ENCODE peak calls at places on chromosomes 12 and 14, in ten cellular contexts. P is pancreas, Y is RWPE1, E is coronary artery, I is HCT116, B is OCI-LY7, W is endothelial cell of umbilical vein, K is RWPE2, G is A549, X is dorsolateral prefrontal cortex. C is an unnamed sample.
A peak's percentile ranks its signal among the peaks of the same experiment; 100 is the strongest.

GRCh38 chr14:89477391-89477790 is 60.4 kb upstream of the FOXN3 start:
- DNase-seq in B (no peak), W (no peak), G (no peak), Y (no peak), K (no peak), X (no peak), E (no peak), P (peak; percentile 50), I (no peak), C (no peak)

GRCh38 chr14:60114881-60115280 is 23.2 kb downstream of the PCNX4 start:
- DNase-seq in P (no peak), X (no peak), Y (no peak), G (no peak), W (no peak), K (no peak), B (no peak), E (no peak), I (no peak), C (no peak)

GRCh38 chr12:121400332-121401139 is 618 bp downstream of the RNF34 start:
- DNase-seq in X (peak; percentile 7), Y (peak; percentile 62), I (peak; percentile 22), E (no peak), G (no peak), K (peak; percentile 59), W (peak; percentile 57), B (peak; percentile 59), P (no peak), C (peak; percentile 26)

GRCh38 chr12:25950329-25951115 is 8.0 kb upstream of the RASSF8 start:
- DNase-seq in K (no peak), G (no peak), Y (peak; percentile 82), I (peak; percentile 21), B (no peak), W (no peak), X (no peak), P (no peak), E (no peak), C (no peak)

GRCh38 chr14:71714225-71714624 is 218.0 kb upstream of the RGS6 start:
- DNase-seq in G (no peak), P (no peak), B (no peak), K (no peak), W (no peak), Y (no peak), I (no peak), X (no peak), E (no peak), C (no peak)

GRCh38 chr14:105537580-105538474 is 11.4 kb downstream of the TMEM121 start:
- DNase-seq in Y (peak; percentile 73), X (no peak), G (peak; percentile 77), W (no peak), K (peak; percentile 67), I (no peak), B (peak; percentile 66), P (peak; percentile 69), E (peak; percentile 70), C (peak; percentile 65)

GRCh38 chr14:29897181-29897580 is 30.5 kb downstream of the PRKD1 start:
- DNase-seq in K (no peak), B (no peak), Y (no peak), I (no peak), G (no peak), X (no peak), E (no peak), W (no peak), P (no peak), C (no peak)

GRCh38 chr14:26554069-26554772 is 43.6 kb downstream of the NOVA1 start:
- DNase-seq in X (no peak), K (no peak), I (no peak), E (no peak), Y (no peak), W (no peak), G (no peak), P (no peak), B (no peak), C (no peak)

GRCh38 chr14:55579724-55580400 is at the start of gene KTN1:
- DNase-seq in P (peak; percentile 87), E (peak; percentile 80), K (peak; percentile 92), W (peak; percentile 76), Y (peak; percentile 76), X (peak; percentile 81), G (peak; percentile 58), B (peak; percentile 89), I (peak; percentile 48), C (peak; percentile 70)

GRCh38 chr12:123889000-123889399 is 83.6 kb downstream of the CCDC92 start:
- DNase-seq in K (peak; percentile 2), P (no peak), G (no peak), I (no peak), B (no peak), W (no peak), Y (no peak), E (no peak), X (no peak), C (no peak)

GRCh38 chr12:121059031-121059898 is 20.2 kb upstream of the OASL start:
- DNase-seq in B (no peak), X (no peak), P (no peak), K (no peak), E (no peak), G (no peak), I (no peak), W (no peak), Y (no peak), C (no peak)

GRCh38 chr14:99079061-99079727 is 192.8 kb downstream of the BCL11B start:
- DNase-seq in K (no peak), I (no peak), E (peak; percentile 11), W (no peak), G (no peak), P (no peak), Y (no peak), B (no peak), X (no peak), C (no peak)
- H3K27ac ChIP-seq in K (no peak overlapping the region), I (no peak overlapping the region), E (no peak overlapping the region), W (no peak overlapping the region), G (no peak overlapping the region), P (no peak overlapping the region), Y (no peak overlapping the region), B (no peak overlapping the region), X (no peak overlapping the region), C (no peak overlapping the region)

GRCh38 chr12:116143883-116144266 is 133.6 kb downstream of the MED13L start:
- DNase-seq in P (no peak), G (no peak), E (no peak), W (no peak), X (no peak), K (no peak), Y (no peak), B (no peak), I (no peak), C (no peak)
- H3K27ac ChIP-seq in P (peak overlapping the region; percentile 2), G (peak overlapping the region; percentile 12), E (peak overlapping the region; percentile 46), W (peak overlapping the region; percentile 99), X (no peak overlapping the region), K (peak overlapping the region; percentile 86), Y (no peak overlapping the region), B (no peak overlapping the region), I (peak overlapping the region; percentile 21), C (no peak overlapping the region)

DNA sequence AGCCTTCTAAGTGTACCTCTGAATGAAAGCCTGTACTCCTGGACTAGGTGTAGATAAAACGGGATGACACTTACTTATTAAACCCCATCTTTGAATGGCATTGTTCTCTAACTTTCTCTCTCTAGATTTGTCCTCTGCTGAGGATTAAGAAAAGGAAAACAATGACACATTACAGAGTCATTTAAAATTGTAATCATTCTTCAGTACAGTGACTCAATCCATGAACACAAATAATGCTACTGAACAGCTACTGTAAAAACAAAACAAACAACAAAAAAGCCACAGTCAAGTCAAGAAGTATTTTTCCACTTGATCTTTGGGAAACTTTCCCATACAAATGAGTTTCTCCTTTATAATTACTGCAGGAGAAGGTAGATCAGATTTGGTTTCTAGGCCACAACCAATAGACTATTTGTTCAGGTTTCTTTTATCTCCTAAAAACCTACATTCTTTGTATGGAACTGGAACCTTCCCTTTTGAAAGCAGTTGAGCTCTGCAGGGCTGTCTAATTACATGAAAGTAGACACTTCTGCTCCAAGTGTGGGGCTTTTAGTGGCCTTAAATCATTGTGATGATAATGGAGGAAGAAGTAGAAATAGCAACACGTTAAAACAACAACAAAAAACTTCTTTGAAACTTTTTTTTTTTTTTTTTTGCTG is 219.1 kb downstream of the ESR2 start:
- DNase-seq in B (no peak), G (peak; percentile 10), K (no peak), W (peak; percentile 70), X (no peak), P (no peak), Y (peak; percentile 30), E (no peak), I (no peak), C (no peak)
- H3K27ac ChIP-seq in B (no peak overlapping the region), G (no peak overlapping the region), K (peak overlapping the region; percentile 6), W (peak overlapping the region; percentile 40), X (no peak overlapping the region), P (no peak overlapping the region), Y (no peak overlapping the region), E (no peak overlapping the region), I (no peak overlapping the region), C (no peak overlapping the region)

GRCh38 chr14:93173943-93174395 is 10.7 kb downstream of the MOAP1 start:
- DNase-seq in Y (no peak), I (no peak), E (no peak), K (peak; percentile 42), W (no peak), B (no peak), P (no peak), X (peak; percentile 48), G (no peak), C (no peak)
- H3K27ac ChIP-seq in Y (no peak overlapping the region), I (no peak overlapping the region), E (no peak overlapping the region), K (no peak overlapping the region), W (no peak overlapping the region), B (no peak overlapping the region), P (peak overlapping the region; percentile 57), X (no peak overlapping the region), G (no peak overlapping the region), C (no peak overlapping the region)

DNA sequence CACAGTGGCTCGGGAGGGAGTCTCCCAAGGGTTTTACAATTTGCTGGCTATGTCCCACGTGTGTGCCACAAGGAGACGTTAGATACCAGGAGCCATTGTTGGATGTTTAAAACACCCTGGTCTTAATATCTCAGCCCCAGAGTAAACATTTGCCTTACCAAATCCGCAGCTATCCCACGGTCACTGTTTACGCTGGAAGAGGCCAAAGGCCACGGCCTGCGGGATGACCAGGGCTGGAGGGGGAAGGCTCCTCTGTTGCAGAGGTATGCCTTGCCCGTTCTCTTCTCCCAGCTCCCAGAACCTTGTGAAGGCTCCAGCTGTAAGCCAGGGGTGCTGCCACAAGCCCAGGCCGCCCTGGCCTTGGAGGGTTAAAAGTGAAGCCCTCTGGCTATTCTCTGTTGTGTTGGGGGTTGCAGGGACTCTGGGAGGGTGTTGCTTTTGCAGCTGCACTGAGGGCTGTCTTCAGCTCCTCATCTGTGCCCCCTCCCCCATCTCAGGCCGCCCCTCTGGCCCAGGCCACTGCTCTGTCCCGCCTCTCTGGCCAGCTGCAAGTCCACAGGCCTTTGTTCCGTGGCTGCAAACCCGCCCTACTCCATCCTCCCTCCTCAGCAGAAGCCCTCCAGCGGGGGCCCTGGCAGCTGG is 2.4 kb downstream of the PLEKHG3 start:
- DNase-seq in P (no peak), W (no peak), Y (no peak), X (peak; percentile 86), B (no peak), G (no peak), K (peak; percentile 60), E (peak; percentile 72), I (no peak), C (no peak)
- H3K27ac ChIP-seq in P (peak overlapping the region; percentile 93), W (no peak overlapping the region), Y (peak overlapping the region; percentile 88), X (peak overlapping the region; percentile 99), B (no peak overlapping the region), G (peak overlapping the region; percentile 90), K (peak overlapping the region; percentile 90), E (peak overlapping the region; percentile 99), I (no peak overlapping the region), C (no peak overlapping the region)